ENCODE peak calls at places on chromosomes 2 and 18, in four cellular contexts. One of them, this sample, is unnamed. For H3K36me3, the result is how much of the 10 kb centered on the place peaks cover.

GRCh38 chr18:1513519-1513918 is 608.8 kb downstream of the ADCYAP1 start:
- DNase-seq in ovary: no peak
- DNase-seq in adrenal gland: no peak
- DNase-seq in CD8-positive, alpha-beta T cell: no peak
- DNase-seq in this sample: no peak

GRCh38 chr2:56714400-56714799 is 530.6 kb downstream of the CCDC85A start:
- DNase-seq in ovary: no peak
- DNase-seq in adrenal gland: no peak
- DNase-seq in CD8-positive, alpha-beta T cell: no peak
- DNase-seq in this sample: no peak

GRCh38 chr2:73718851-73719621 is 18.1 kb downstream of the TPRKB start:
- DNase-seq in ovary: no peak
- DNase-seq in adrenal gland: no peak
- DNase-seq in CD8-positive, alpha-beta T cell: no peak
- DNase-seq in this sample: no peak

GRCh38 chr18:61503688-61504087 is 170.5 kb downstream of the CDH20 start:
- DNase-seq in ovary: no peak
- DNase-seq in adrenal gland: no peak
- DNase-seq in CD8-positive, alpha-beta T cell: no peak
- DNase-seq in this sample: no peak

GRCh38 chr2:36355157-36355889 is at the start of gene CRIM1:
- DNase-seq in ovary: peak
- DNase-seq in adrenal gland: peak
- DNase-seq in CD8-positive, alpha-beta T cell: peak
- DNase-seq in this sample: peak

GRCh38 chr2:110818767-110819481 is 86.6 kb downstream of the ACOXL start:
- DNase-seq in ovary: no peak
- DNase-seq in adrenal gland: no peak
- DNase-seq in CD8-positive, alpha-beta T cell: no peak
- DNase-seq in this sample: no peak

GRCh38 chr2:235850771-235851551 is 317.2 kb downstream of the GBX2 start:
- DNase-seq in ovary: no peak
- DNase-seq in adrenal gland: no peak
- DNase-seq in CD8-positive, alpha-beta T cell: no peak
- DNase-seq in this sample: no peak

GRCh38 chr18:7885763-7886295 is 318.7 kb downstream of the PTPRM start:
- DNase-seq in ovary: no peak
- DNase-seq in adrenal gland: no peak
- DNase-seq in CD8-positive, alpha-beta T cell: no peak
- DNase-seq in this sample: no peak

GRCh38 chr2:237568121-237568660 is 1.8 kb downstream of the PRLH start:
- DNase-seq in ovary: no peak
- DNase-seq in adrenal gland: no peak
- DNase-seq in CD8-positive, alpha-beta T cell: no peak
- DNase-seq in this sample: no peak

GRCh38 chr2:186429095-186429494 is 57.0 kb upstream of the ZC3H15 start:
- DNase-seq in ovary: no peak
- DNase-seq in adrenal gland: no peak
- DNase-seq in CD8-positive, alpha-beta T cell: no peak
- DNase-seq in this sample: no peak

GRCh38 chr2:83069724-83070123 is 1389.4 kb downstream of the SUCLG1 start:
- DNase-seq in ovary: no peak
- DNase-seq in adrenal gland: peak
- DNase-seq in CD8-positive, alpha-beta T cell: no peak
- DNase-seq in this sample: no peak

GRCh38 chr2:238952261-238952924 is 104.5 kb downstream of the TWIST2 start:
- DNase-seq in ovary: no peak
- DNase-seq in adrenal gland: no peak
- DNase-seq in CD8-positive, alpha-beta T cell: no peak
- DNase-seq in this sample: no peak

GRCh38 chr18:13455960-13456471 is 237.5 kb downstream of the LDLRAD4 start:
- DNase-seq in ovary: no peak
- DNase-seq in adrenal gland: peak
- DNase-seq in CD8-positive, alpha-beta T cell: no peak
- DNase-seq in this sample: no peak

GRCh38 chr2:237790353-237790752 is 8.2 kb upstream of the RBM44 start:
- DNase-seq in ovary: no peak
- DNase-seq in adrenal gland: no peak
- DNase-seq in CD8-positive, alpha-beta T cell: no peak
- DNase-seq in this sample: no peak

GRCh38 chr2:8549942-8550341 is 131.9 kb upstream of the ID2 start:
- DNase-seq in ovary: no peak
- DNase-seq in adrenal gland: no peak
- DNase-seq in CD8-positive, alpha-beta T cell: no peak
- DNase-seq in this sample: no peak

GRCh38 chr2:213229814-213230213 is 54.5 kb upstream of the SPAG16 start:
- DNase-seq in ovary: no peak
- DNase-seq in adrenal gland: no peak
- DNase-seq in CD8-positive, alpha-beta T cell: no peak
- DNase-seq in this sample: no peak

GRCh38 chr2:109129921-109130725 is 1.1 kb downstream of the SH3RF3 start:
- DNase-seq in ovary: peak
- DNase-seq in adrenal gland: peak
- DNase-seq in CD8-positive, alpha-beta T cell: peak
- DNase-seq in this sample: no peak

GRCh38 chr2:12948231-12948962 is 231.7 kb downstream of the TRIB2 start:
- DNase-seq in ovary: no peak
- DNase-seq in adrenal gland: no peak
- DNase-seq in CD8-positive, alpha-beta T cell: no peak
- DNase-seq in this sample: no peak

GRCh38 chr18:2958819-2959298 is 54.1 kb downstream of the LPIN2 start:
- DNase-seq in ovary: peak
- DNase-seq in adrenal gland: no peak
- DNase-seq in CD8-positive, alpha-beta T cell: no peak
- DNase-seq in this sample: no peak

GRCh38 chr2:54579682-54580349 is 123.7 kb downstream of the SPTBN1 start:
- DNase-seq in ovary: no peak
- DNase-seq in adrenal gland: no peak
- DNase-seq in CD8-positive, alpha-beta T cell: peak
- DNase-seq in this sample: peak

GRCh38 chr2:29532451-29532850 is 388.9 kb downstream of the ALK start:
- DNase-seq in ovary: no peak
- DNase-seq in adrenal gland: no peak
- DNase-seq in CD8-positive, alpha-beta T cell: no peak
- DNase-seq in this sample: peak

GRCh38 chr2:176063958-176064357 is 19.8 kb downstream of the EVX2 start:
- DNase-seq in ovary: no peak
- DNase-seq in adrenal gland: no peak
- DNase-seq in CD8-positive, alpha-beta T cell: no peak
- DNase-seq in this sample: no peak

GRCh38 chr2:24922556-24922955 is 2.5 kb upstream of the ADCY3 start:
- DNase-seq in ovary: no peak
- DNase-seq in adrenal gland: no peak
- DNase-seq in CD8-positive, alpha-beta T cell: no peak
- DNase-seq in this sample: no peak

GRCh38 chr2:149076863-149077412 is 38.4 kb downstream of the LYPD6B start:
- DNase-seq in ovary: no peak
- DNase-seq in adrenal gland: no peak
- DNase-seq in CD8-positive, alpha-beta T cell: no peak
- DNase-seq in this sample: no peak

GRCh38 chr2:20223345-20224190 is 1.4 kb downstream of the SDC1 start:
- DNase-seq in ovary: peak
- DNase-seq in adrenal gland: peak
- DNase-seq in CD8-positive, alpha-beta T cell: no peak
- DNase-seq in this sample: peak

GRCh38 chr2:238894950-238895298 is 47.0 kb downstream of the TWIST2 start:
- DNase-seq in ovary: no peak
- DNase-seq in adrenal gland: no peak
- DNase-seq in CD8-positive, alpha-beta T cell: no peak
- DNase-seq in this sample: no peak

GRCh38 chr2:12334289-12335003 is 382.3 kb upstream of the TRIB2 start:
- DNase-seq in ovary: no peak
- DNase-seq in adrenal gland: no peak
- DNase-seq in CD8-positive, alpha-beta T cell: no peak
- DNase-seq in this sample: no peak

GRCh38 chr2:101263377-101263800 is 10.7 kb downstream of the CNOT11 start:
- DNase-seq in ovary: no peak
- DNase-seq in adrenal gland: no peak
- DNase-seq in CD8-positive, alpha-beta T cell: no peak
- DNase-seq in this sample: no peak

GRCh38 chr2:101262142-101262541 is 9.5 kb downstream of the CNOT11 start:
- DNase-seq in ovary: no peak
- DNase-seq in adrenal gland: no peak
- DNase-seq in CD8-positive, alpha-beta T cell: no peak
- DNase-seq in this sample: no peak

GRCh38 chr2:101265893-101266499 is 13.3 kb downstream of the CNOT11 start:
- DNase-seq in ovary: no peak
- DNase-seq in adrenal gland: no peak
- DNase-seq in CD8-positive, alpha-beta T cell: no peak
- DNase-seq in this sample: no peak

GRCh38 chr2:101267671-101268656 is 15.3 kb downstream of the CNOT11 start:
- DNase-seq in ovary: no peak
- DNase-seq in adrenal gland: no peak
- DNase-seq in CD8-positive, alpha-beta T cell: no peak
- DNase-seq in this sample: no peak

DNA sequence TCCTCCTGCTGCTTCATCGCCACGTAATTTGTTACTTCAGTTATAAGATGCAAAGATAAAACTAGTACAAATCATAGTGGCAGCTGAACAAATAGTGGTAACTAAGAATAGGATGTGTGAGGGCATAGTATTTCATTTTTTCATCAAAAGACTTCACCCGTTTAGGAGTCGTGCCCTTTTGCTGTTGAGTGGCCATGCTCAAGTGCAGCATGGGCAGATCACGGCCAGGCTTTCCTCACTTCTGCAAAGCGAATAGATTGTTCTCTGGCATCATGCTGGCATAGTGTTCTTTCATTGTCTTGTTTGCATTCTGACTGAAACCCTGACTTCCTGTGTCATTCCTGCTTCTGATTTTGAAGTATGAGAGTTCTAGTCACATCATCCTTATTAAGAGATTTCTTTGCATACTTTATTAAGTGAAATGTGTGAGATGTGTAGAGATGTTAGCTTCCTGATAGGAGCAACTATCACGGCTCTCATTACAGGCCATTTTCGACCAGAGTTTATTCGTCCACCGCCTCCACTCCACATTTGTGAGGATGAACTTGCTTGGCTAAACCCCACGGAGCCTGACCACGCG is 11.8 kb downstream of the CNOT11 start:
- DNase-seq in ovary: no peak
- DNase-seq in adrenal gland: no peak
- DNase-seq in CD8-positive, alpha-beta T cell: no peak
- DNase-seq in this sample: no peak
- H3K36me3 ChIP-seq in ovary: under half
- H3K36me3 ChIP-seq in adrenal gland: half or more
- H3K36me3 ChIP-seq in CD8-positive, alpha-beta T cell: half or more
- H3K36me3 ChIP-seq in this sample: under half

GRCh38 chr2:135132314-135132713 is 80.2 kb downstream of the RAB3GAP1 start:
- DNase-seq in ovary: no peak
- DNase-seq in adrenal gland: no peak
- DNase-seq in CD8-positive, alpha-beta T cell: no peak
- DNase-seq in this sample: no peak
- H3K36me3 ChIP-seq in ovary: under half
- H3K36me3 ChIP-seq in adrenal gland: half or more
- H3K36me3 ChIP-seq in CD8-positive, alpha-beta T cell: under half
- H3K36me3 ChIP-seq in this sample: under half

GRCh38 chr18:54154231-54154630 is 70.2 kb downstream of the MBD2 start:
- DNase-seq in ovary: no peak
- DNase-seq in adrenal gland: no peak
- DNase-seq in CD8-positive, alpha-beta T cell: no peak
- DNase-seq in this sample: no peak
- H3K36me3 ChIP-seq in ovary: under half
- H3K36me3 ChIP-seq in adrenal gland: under half
- H3K36me3 ChIP-seq in CD8-positive, alpha-beta T cell: under half
- H3K36me3 ChIP-seq in this sample: under half

DNA sequence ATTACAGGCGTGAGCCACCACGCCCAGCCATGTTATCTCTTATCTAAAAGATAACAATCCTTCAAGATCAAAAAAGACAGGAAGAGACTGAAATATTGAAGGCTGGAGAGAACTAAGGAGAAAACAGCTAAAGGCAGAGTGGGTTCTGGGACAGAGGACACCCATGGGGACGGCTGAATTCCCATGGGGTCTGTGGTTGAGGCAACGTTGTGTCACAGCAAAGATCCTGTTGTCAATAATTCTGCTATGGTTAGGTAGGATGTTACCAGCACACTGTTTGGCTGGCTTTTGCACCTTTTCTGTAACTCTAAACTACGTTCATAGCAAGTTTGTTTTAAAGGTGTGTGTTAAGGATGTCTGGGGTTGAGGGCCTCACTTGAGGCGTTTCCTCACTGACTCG is 137.7 kb upstream of the APCDD1 start:
- DNase-seq in ovary: no peak
- DNase-seq in adrenal gland: no peak
- DNase-seq in CD8-positive, alpha-beta T cell: no peak
- DNase-seq in this sample: no peak
- H3K36me3 ChIP-seq in ovary: under half
- H3K36me3 ChIP-seq in adrenal gland: under half
- H3K36me3 ChIP-seq in CD8-positive, alpha-beta T cell: under half
- H3K36me3 ChIP-seq in this sample: under half

GRCh38 chr2:43958397-43959275 is 37.2 kb downstream of the LRPPRC start:
- DNase-seq in ovary: no peak
- DNase-seq in adrenal gland: no peak
- DNase-seq in CD8-positive, alpha-beta T cell: no peak
- DNase-seq in this sample: no peak
- H3K36me3 ChIP-seq in ovary: under half
- H3K36me3 ChIP-seq in adrenal gland: half or more
- H3K36me3 ChIP-seq in CD8-positive, alpha-beta T cell: under half
- H3K36me3 ChIP-seq in this sample: under half

GRCh38 chr2:226746206-226746800 is 53.3 kb downstream of the IRS1 start:
- DNase-seq in ovary: no peak
- DNase-seq in adrenal gland: no peak
- DNase-seq in CD8-positive, alpha-beta T cell: no peak
- DNase-seq in this sample: no peak
- H3K36me3 ChIP-seq in ovary: under half
- H3K36me3 ChIP-seq in adrenal gland: under half
- H3K36me3 ChIP-seq in CD8-positive, alpha-beta T cell: under half
- H3K36me3 ChIP-seq in this sample: under half

GRCh38 chr2:230738924-230739323 is 26.3 kb downstream of the CAB39 start:
- DNase-seq in ovary: no peak
- DNase-seq in adrenal gland: no peak
- DNase-seq in CD8-positive, alpha-beta T cell: no peak
- DNase-seq in this sample: no peak

GRCh38 chr2:230737791-230738226 is 25.2 kb downstream of the CAB39 start:
- DNase-seq in ovary: no peak
- DNase-seq in adrenal gland: no peak
- DNase-seq in CD8-positive, alpha-beta T cell: no peak
- DNase-seq in this sample: no peak

GRCh38 chr2:230735884-230736283 is 23.2 kb downstream of the CAB39 start:
- DNase-seq in ovary: no peak
- DNase-seq in adrenal gland: no peak
- DNase-seq in CD8-positive, alpha-beta T cell: no peak
- DNase-seq in this sample: no peak

GRCh38 chr2:230738391-230738811 is 25.8 kb downstream of the CAB39 start:
- DNase-seq in ovary: no peak
- DNase-seq in adrenal gland: peak
- DNase-seq in CD8-positive, alpha-beta T cell: no peak
- DNase-seq in this sample: no peak

DNA sequence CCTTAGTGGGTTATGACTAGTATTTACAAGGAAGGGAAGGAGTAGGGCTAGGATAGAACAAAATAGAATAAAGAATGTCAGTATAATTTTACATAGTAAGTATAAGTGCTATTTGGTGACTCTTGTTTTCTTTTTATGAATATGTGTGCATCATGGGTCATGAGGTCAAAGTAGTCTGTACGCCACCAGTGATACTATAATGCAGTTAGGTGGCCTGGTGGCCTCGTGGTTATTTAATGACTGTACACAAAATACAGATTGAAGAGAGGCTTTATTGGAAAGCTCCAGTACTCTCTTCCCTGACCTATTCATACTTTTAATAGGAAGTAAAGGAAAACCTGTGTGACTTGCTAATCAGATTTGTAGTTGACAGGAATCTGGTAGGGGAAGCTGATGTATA is 27.3 kb downstream of the CAB39 start:
- DNase-seq in ovary: no peak
- DNase-seq in adrenal gland: no peak
- DNase-seq in CD8-positive, alpha-beta T cell: no peak
- DNase-seq in this sample: no peak
- H3K36me3 ChIP-seq in ovary: under half
- H3K36me3 ChIP-seq in adrenal gland: under half
- H3K36me3 ChIP-seq in CD8-positive, alpha-beta T cell: under half
- H3K36me3 ChIP-seq in this sample: under half

This sample was measured in body of pancreas.